ENCODE peak calls at places on chromosomes 13 and 19, in eight cellular contexts. H, X, K, Z, I, C, B and J are unnamed samples.

GRCh38 chr13:28299941-28300340 is 161.6 kb downstream of the PAN3 start:
- DNase-seq in C (no peak), B (peak), K (no peak), X (no peak), Z (no peak), H (no peak), I (no peak), J (no peak)

GRCh38 chr19:46821512-46822359 is 28.9 kb downstream of the AP2S1 start:
- DNase-seq in X (peak), B (no peak), K (peak), H (peak), Z (peak), C (no peak), I (peak), J (no peak)

GRCh38 chr19:39996218-39996810 is 546 bp upstream of the ZNF546 start:
- DNase-seq in H (no peak), B (peak), K (peak), C (no peak), Z (no peak), I (no peak), X (peak), J (peak)

GRCh38 chr19:55229789-55230182 is 1.2 kb upstream of the TMEM86B start:
- DNase-seq in C (no peak), I (no peak), X (no peak), K (no peak), Z (no peak), B (no peak), H (no peak), J (no peak)

GRCh38 chr13:101988140-101988539 is 413.7 kb downstream of the FGF14 start:
- DNase-seq in Z (no peak), B (no peak), H (no peak), C (no peak), K (no peak), X (no peak), I (no peak), J (no peak)

GRCh38 chr19:46902402-46902766 is 41.6 kb downstream of the ARHGAP35 start:
- DNase-seq in I (no peak), Z (no peak), C (no peak), B (peak), H (no peak), K (peak), X (no peak), J (peak)

GRCh38 chr13:38814331-38814730 is 127.5 kb downstream of the FREM2 start:
- DNase-seq in X (no peak), B (no peak), K (peak), C (no peak), H (no peak), I (no peak), Z (no peak), J (no peak)

GRCh38 chr13:101283782-101284181 is 132.5 kb downstream of the NALCN start:
- DNase-seq in X (no peak), C (no peak), B (no peak), K (no peak), Z (no peak), I (no peak), H (no peak), J (no peak)

GRCh38 chr19:21492932-21493906 is 12.2 kb upstream of the ZNF429 start:
- DNase-seq in H (no peak), B (peak), Z (no peak), C (no peak), X (no peak), I (no peak), K (no peak), J (no peak)

GRCh38 chr19:18502633-18503294 is 19.1 kb downstream of the ELL start:
- DNase-seq in B (no peak), H (no peak), Z (no peak), I (peak), C (no peak), X (no peak), K (no peak), J (no peak)

GRCh38 chr19:50413096-50413495 is 5.6 kb upstream of the SPIB start:
- DNase-seq in B (no peak), X (no peak), H (no peak), C (no peak), Z (no peak), I (no peak), K (no peak), J (no peak)

GRCh38 chr13:70541451-70541850 is 433.2 kb upstream of the KLHL1 start:
- DNase-seq in C (no peak), X (no peak), H (no peak), Z (no peak), I (no peak), K (no peak), B (no peak), J (no peak)

GRCh38 chr13:31945202-31945978 is 86.2 kb upstream of the FRY start:
- DNase-seq in Z (no peak), H (no peak), B (peak), I (peak), C (no peak), K (peak), X (no peak), J (peak)

GRCh38 chr19:12647490-12648071 is 19.0 kb downstream of the MAN2B1 start:
- DNase-seq in K (no peak), C (peak), H (no peak), B (peak), Z (no peak), X (peak), I (peak), J (peak)

GRCh38 chr13:112985803-112986408 is 16.9 kb downstream of the MCF2L start:
- DNase-seq in B (no peak), Z (no peak), I (no peak), X (no peak), K (no peak), H (no peak), C (no peak), J (no peak)

GRCh38 chr19:55443045-55443823 is at the start of gene SHISA7:
- DNase-seq in X (no peak), B (peak), Z (no peak), I (no peak), K (peak), C (no peak), H (no peak), J (no peak)

GRCh38 chr19:19120308-19121156 is 17.7 kb downstream of the TMEM161A start:
- DNase-seq in I (no peak), H (no peak), B (peak), Z (no peak), X (peak), K (peak), C (peak), J (peak)

GRCh38 chr13:80010286-80010831 is 330.6 kb downstream of the SPRY2 start:
- DNase-seq in K (peak), H (no peak), X (no peak), C (no peak), Z (no peak), B (no peak), I (no peak), J (no peak)

GRCh38 chr19:51479531-51480331 is 1.4 kb downstream of the CEACAM18 start:
- DNase-seq in B (no peak), H (no peak), C (no peak), K (no peak), Z (no peak), I (no peak), X (peak), J (no peak)